ENCODE peak calls at places on chromosomes 3 and 15, in five cellular contexts. P, L, O, U and R are unnamed samples.

GRCh38 chr3:184218814-184219213 is 10.6 kb upstream of the VWA5B2 start:
- DNase-seq in P (no peak), L (no peak), O (no peak), U (no peak), R (no peak)

GRCh38 chr15:85329561-85330421 is 50.6 kb upstream of the AKAP13 start:
- DNase-seq in P (peak; percentile 85), L (peak; percentile 64), O (no peak), U (no peak), R (peak; percentile 48)

GRCh38 chr15:100082761-100083402 is 258.9 kb downstream of the ADAMTS17 start:
- DNase-seq in P (no peak), L (no peak), O (peak; percentile 43), U (no peak), R (no peak)

GRCh38 chr15:55827965-55828364 is 85.0 kb upstream of the PRTG start:
- DNase-seq in P (no peak), L (no peak), O (no peak), U (no peak), R (no peak)

GRCh38 chr3:22360197-22360596 is 609.2 kb upstream of the ZNF385D start:
- DNase-seq in P (no peak), L (no peak), O (no peak), U (no peak), R (no peak)

GRCh38 chr15:73607405-73607804 is 25.8 kb downstream of the NPTN start:
- DNase-seq in P (no peak), L (no peak), O (no peak), U (no peak), R (no peak)

GRCh38 chr15:57865294-57865693 is 158.8 kb downstream of the POLR2M start:
- DNase-seq in P (no peak), L (no peak), O (no peak), U (no peak), R (no peak)

GRCh38 chr3:29363110-29363509 is 82.2 kb downstream of the RBMS3 start:
- DNase-seq in P (no peak), L (no peak), O (no peak), U (no peak), R (no peak)

GRCh38 chr3:22937536-22937935 is 265.6 kb upstream of the UBE2E2 start:
- DNase-seq in P (peak; percentile 35), L (no peak), O (no peak), U (no peak), R (no peak)

GRCh38 chr3:108100906-108101305 is 10.1 kb upstream of the CD47 start:
- DNase-seq in P (no peak), L (no peak), O (no peak), U (no peak), R (no peak)

GRCh38 chr3:193665370-193665989 is 72.5 kb downstream of the OPA1 start:
- DNase-seq in P (peak; percentile 70), L (no peak), O (no peak), U (no peak), R (peak; percentile 43)

GRCh38 chr15:85618956-85619491 is 175.7 kb downstream of the KLHL25 start:
- DNase-seq in P (peak; percentile 98), L (peak; percentile 49), O (peak; percentile 77), U (peak; percentile 53), R (peak; percentile 40)

GRCh38 chr3:137163241-137163916 is 205.6 kb downstream of the IL20RB start:
- DNase-seq in P (no peak), L (no peak), O (no peak), U (no peak), R (no peak)

GRCh38 chr3:37741644-37742043 is 120.0 kb upstream of the CTDSPL start:
- DNase-seq in P (peak; percentile 9), L (peak; percentile 36), O (peak; percentile 71), U (peak; percentile 66), R (no peak)

GRCh38 chr3:170735821-170736220 is 134.2 kb downstream of the RPL22L1 start:
- DNase-seq in P (no peak), L (no peak), O (no peak), U (no peak), R (no peak)

GRCh38 chr15:31084176-31084575 is 17.3 kb downstream of the TRPM1 start:
- DNase-seq in P (no peak), L (no peak), O (no peak), U (no peak), R (no peak)

GRCh38 chr15:60128000-60128376 is 123.9 kb downstream of the FOXB1 start:
- DNase-seq in P (peak; percentile 22), L (no peak), O (no peak), U (no peak), R (no peak)

GRCh38 chr3:71964170-71964569 is 179.2 kb upstream of the PROK2 start:
- DNase-seq in P (no peak), L (no peak), O (no peak), U (peak; percentile 36), R (no peak)

GRCh38 chr15:39125904-39126303 is 455.0 kb upstream of the THBS1 start:
- DNase-seq in P (peak; percentile 62), L (peak; percentile 42), O (no peak), U (no peak), R (no peak)

GRCh38 chr3:138593488-138594149 is 441 bp downstream of the CEP70 start:
- DNase-seq in P (no peak), L (peak; percentile 35), O (no peak), U (no peak), R (no peak)

GRCh38 chr3:124118397-124118796 is 126.5 kb upstream of the ROPN1 start:
- DNase-seq in P (peak; percentile 27), L (no peak), O (no peak), U (no peak), R (no peak)

GRCh38 chr3:190384241-190384863 is 3.6 kb upstream of the CLDN16 start:
- DNase-seq in P (peak; percentile 57), L (peak; percentile 38), O (no peak), U (peak; percentile 49), R (no peak)

DNA sequence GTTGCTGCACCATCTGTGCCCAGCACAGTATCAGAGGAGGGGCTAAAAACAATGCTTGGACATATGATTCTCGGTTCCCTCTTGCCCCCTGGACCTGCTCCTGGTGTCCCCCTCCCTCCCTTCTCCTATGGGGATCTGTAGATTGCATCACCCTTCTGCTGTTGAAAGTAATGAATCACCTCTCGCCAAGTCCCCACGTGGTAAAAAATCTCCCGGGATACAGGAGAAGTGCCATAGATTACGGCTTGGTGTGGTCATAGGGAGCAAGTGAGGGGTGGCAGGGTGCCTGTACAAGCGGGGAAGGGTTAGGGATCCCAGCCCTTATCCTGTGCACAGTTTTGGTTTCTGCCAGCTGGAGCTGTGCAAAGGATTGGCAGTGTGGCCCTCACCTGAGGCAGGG is 37.7 kb downstream of the AMOTL2 start:
- DNase-seq in P (peak; percentile 83), L (no peak), O (no peak), U (no peak), R (no peak)
- H3K4me1 ChIP-seq in P (peaks cover 30% of the 10 kb centered on the region), L (no peaks in the 10 kb centered on the region), O (peaks cover 2% of the 10 kb centered on the region), U (peaks cover 20% of the 10 kb centered on the region), R (no peaks in the 10 kb centered on the region)

DNA sequence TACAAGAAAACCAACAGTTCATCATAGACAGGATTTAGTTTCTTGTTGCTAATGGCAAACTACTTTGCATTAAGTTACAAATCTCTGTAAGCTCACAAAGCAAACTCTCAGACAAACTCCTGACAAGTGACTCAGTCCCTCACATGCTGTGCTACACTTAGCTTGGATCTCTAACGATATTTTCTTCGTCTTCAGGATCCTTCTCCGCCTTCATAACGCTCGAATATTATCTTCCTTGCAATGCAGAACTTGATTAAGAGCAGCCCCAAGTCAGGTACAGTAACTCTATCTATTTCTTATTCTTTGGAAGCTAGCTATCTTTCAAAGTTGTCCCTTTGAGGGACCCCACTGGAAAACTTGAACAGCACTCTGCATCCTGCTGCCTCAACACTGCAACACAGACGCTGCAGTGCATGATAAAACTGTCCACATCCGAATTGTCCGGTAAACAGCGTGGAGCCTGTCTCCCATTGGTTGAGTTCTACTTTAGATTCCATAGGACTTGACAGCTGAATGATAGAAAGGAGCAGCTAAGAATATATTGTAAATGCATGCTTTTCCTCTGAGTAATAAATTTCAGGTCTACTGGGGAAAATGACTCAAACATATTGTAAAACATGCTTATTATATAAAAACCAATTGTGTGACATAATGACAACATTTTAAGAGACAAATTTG is 61.3 kb downstream of the UACA start:
- DNase-seq in P (peak; percentile 71), L (no peak), O (no peak), U (no peak), R (no peak)
- H3K4me1 ChIP-seq in P (peaks cover 23% of the 10 kb centered on the region), L (no peaks in the 10 kb centered on the region), O (peaks cover 4% of the 10 kb centered on the region), U (peaks cover 34% of the 10 kb centered on the region), R (no peaks in the 10 kb centered on the region)

GRCh38 chr3:62371032-62371734 is 2.2 kb downstream of the FEZF2 start:
- DNase-seq in P (no peak), L (no peak), O (no peak), U (no peak), R (no peak)

GRCh38 chr3:62373215-62373614 is at the start of gene FEZF2:
- DNase-seq in P (no peak), L (no peak), O (no peak), U (no peak), R (no peak)

GRCh38 chr3:62370112-62371031 is 3.0 kb downstream of the FEZF2 start:
- DNase-seq in P (no peak), L (no peak), O (no peak), U (no peak), R (no peak)

GRCh38 chr3:62372621-62373041 is 719 bp downstream of the FEZF2 start:
- DNase-seq in P (no peak), L (no peak), O (no peak), U (no peak), R (no peak)

DNA sequence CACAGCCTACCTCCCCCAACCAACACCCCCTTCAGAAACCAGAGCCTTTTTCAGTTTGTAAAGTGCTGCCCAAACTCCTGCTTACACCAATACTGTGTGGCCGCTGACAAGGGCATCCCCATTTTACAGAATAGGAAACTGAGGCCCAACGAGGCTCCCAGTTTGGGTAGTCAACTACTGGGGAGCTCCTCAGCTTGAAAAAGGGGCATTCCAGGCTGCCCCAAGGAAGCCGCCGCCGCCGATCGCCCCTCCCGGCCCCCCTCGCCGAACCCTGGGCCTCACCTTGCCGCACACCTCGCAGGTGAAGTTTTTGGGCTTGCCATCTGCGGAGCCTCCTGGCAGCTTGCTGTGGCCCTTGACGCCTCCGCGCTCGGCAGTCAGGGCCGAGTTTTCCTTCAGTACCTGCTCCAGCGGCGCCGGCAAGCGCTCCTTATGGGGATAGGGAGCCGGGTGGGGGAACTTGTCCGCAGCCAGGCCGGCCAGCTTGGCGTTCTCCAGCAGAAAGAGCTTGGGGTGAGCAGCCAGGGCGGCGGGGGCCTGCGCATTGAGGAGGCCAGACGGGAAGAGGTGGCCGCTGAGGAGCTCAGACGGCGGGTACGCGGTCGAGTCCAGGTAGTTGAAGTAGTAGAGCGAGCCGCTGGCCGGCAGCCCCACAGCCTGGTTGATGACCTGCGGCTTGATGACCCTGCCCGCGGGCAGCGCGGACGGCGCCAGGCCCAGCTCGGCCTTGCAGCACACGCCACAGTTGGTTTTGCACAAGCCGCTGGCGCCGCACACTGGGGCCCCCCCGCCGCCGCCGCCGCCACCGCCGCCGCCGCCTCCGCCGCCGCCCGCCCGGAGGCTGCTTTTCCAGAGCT is 1.4 kb downstream of the FEZF2 start:
- DNase-seq in P (no peak), L (no peak), O (no peak), U (no peak), R (no peak)
- H3K4me1 ChIP-seq in P (no peaks in the 10 kb centered on the region), L (no peaks in the 10 kb centered on the region), O (peaks cover 2% of the 10 kb centered on the region), U (peaks cover 25% of the 10 kb centered on the region), R (no peaks in the 10 kb centered on the region)

GRCh38 chr15:64008177-64008576 is 38.1 kb downstream of the DAPK2 start:
- DNase-seq in P (no peak), L (no peak), O (no peak), U (no peak), R (no peak)

GRCh38 chr15:64010719-64011118 is 35.6 kb downstream of the DAPK2 start:
- DNase-seq in P (peak; percentile 74), L (peak; percentile 47), O (peak; percentile 72), U (peak; percentile 72), R (peak; percentile 61)

GRCh38 chr15:64009798-64010241 is 36.5 kb downstream of the DAPK2 start:
- DNase-seq in P (no peak), L (no peak), O (no peak), U (no peak), R (peak; percentile 58)

GRCh38 chr15:64006642-64007041 is 39.6 kb downstream of the DAPK2 start:
- DNase-seq in P (no peak), L (peak; percentile 66), O (no peak), U (peak; percentile 36), R (no peak)

GRCh38 chr15:64009241-64009640 is 37.0 kb downstream of the DAPK2 start:
- DNase-seq in P (no peak), L (no peak), O (no peak), U (no peak), R (no peak)
- H3K4me1 ChIP-seq in P (peaks cover 16% of the 10 kb centered on the region), L (peaks cover 33% of the 10 kb centered on the region), O (peaks cover 5% of the 10 kb centered on the region), U (peaks cover 40% of the 10 kb centered on the region), R (peaks cover 25% of the 10 kb centered on the region)